ENCODE peak calls at places on chromosomes 1 and 21, in four cellular contexts. C is Caco-2, W is right atrium auricular region, P is right lobe of liver. Z is an unnamed sample.

GRCh38 chr1:171742577-171742922 is 685 bp upstream of the VAMP4 start:
- DNase-seq in C (peak; percentile 38), W (no peak), P (peak; percentile 54), Z (no peak)

GRCh38 chr1:181152892-181153633 is 64.6 kb downstream of the IER5 start:
- DNase-seq in C (no peak), W (peak; percentile 90), P (peak; percentile 63), Z (no peak)

GRCh38 chr1:45348020-45348419 is 7.8 kb upstream of the MUTYH start:
- DNase-seq in C (no peak), W (no peak), P (no peak), Z (no peak)

GRCh38 chr1:63643926-63644325 is 50.7 kb downstream of the PGM1 start:
- DNase-seq in C (no peak), W (no peak), P (peak; percentile 63), Z (no peak)

GRCh38 chr1:214050513-214051401 is 63.0 kb downstream of the PROX1 start:
- DNase-seq in C (peak; percentile 76), W (no peak), P (peak; percentile 93), Z (no peak)

GRCh38 chr1:151855997-151856396 is 2.5 kb upstream of the THEM5 start:
- DNase-seq in C (no peak), W (no peak), P (no peak), Z (no peak)

GRCh38 chr1:2391034-2391384 is 345 bp downstream of the MORN1 start:
- DNase-seq in C (no peak), W (no peak), P (no peak), Z (no peak)

GRCh38 chr21:45142469-45142868 is 68.1 kb downstream of the ADARB1 start:
- DNase-seq in C (no peak), W (peak; percentile 56), P (peak; percentile 42), Z (peak; percentile 79)

GRCh38 chr1:61337981-61338848 is 255.9 kb downstream of the NFIA start:
- DNase-seq in C (peak; percentile 36), W (peak; percentile 87), P (peak; percentile 82), Z (peak; percentile 78)

GRCh38 chr1:187838335-187839293 is 1009.9 kb downstream of the PLA2G4A start:
- DNase-seq in C (no peak), W (no peak), P (no peak), Z (no peak)

GRCh38 chr21:18228060-18228739 is 16.4 kb upstream of the CHODL start:
- DNase-seq in C (no peak), W (no peak), P (no peak), Z (no peak)

GRCh38 chr1:156933136-156933535 is 12.7 kb downstream of the LRRC71 start:
- DNase-seq in C (no peak), W (no peak), P (no peak), Z (no peak)

GRCh38 chr1:38608202-38608864 is 251.2 kb downstream of the RRAGC start:
- DNase-seq in C (no peak), W (no peak), P (no peak), Z (no peak)

GRCh38 chr21:37435120-37435519 is 68.5 kb downstream of the DYRK1A start:
- DNase-seq in C (peak; percentile 60), W (no peak), P (no peak), Z (peak; percentile 93)

GRCh38 chr1:189027509-189027908 is 1450.2 kb downstream of the BRINP3 start:
- DNase-seq in C (no peak), W (no peak), P (no peak), Z (no peak)

GRCh38 chr1:156114919-156115513 is 505 bp downstream of the LMNA start:
- DNase-seq in C (no peak), W (no peak), P (peak; percentile 68), Z (no peak)

GRCh38 chr1:17719874-17720273 is 35.3 kb upstream of the ACTL8 start:
- DNase-seq in C (no peak), W (no peak), P (no peak), Z (no peak)

GRCh38 chr1:170669036-170669435 is 5.1 kb downstream of the PRRX1 start:
- DNase-seq in C (no peak), W (no peak), P (no peak), Z (no peak)

GRCh38 chr1:170668301-170668789 is 4.4 kb downstream of the PRRX1 start:
- DNase-seq in C (no peak), W (no peak), P (no peak), Z (no peak)

GRCh38 chr1:170671629-170671963 is 7.7 kb downstream of the PRRX1 start:
- DNase-seq in C (no peak), W (no peak), P (no peak), Z (no peak)

GRCh38 chr1:170669586-170670332 is 5.8 kb downstream of the PRRX1 start:
- DNase-seq in C (no peak), W (no peak), P (no peak), Z (no peak)

DNA sequence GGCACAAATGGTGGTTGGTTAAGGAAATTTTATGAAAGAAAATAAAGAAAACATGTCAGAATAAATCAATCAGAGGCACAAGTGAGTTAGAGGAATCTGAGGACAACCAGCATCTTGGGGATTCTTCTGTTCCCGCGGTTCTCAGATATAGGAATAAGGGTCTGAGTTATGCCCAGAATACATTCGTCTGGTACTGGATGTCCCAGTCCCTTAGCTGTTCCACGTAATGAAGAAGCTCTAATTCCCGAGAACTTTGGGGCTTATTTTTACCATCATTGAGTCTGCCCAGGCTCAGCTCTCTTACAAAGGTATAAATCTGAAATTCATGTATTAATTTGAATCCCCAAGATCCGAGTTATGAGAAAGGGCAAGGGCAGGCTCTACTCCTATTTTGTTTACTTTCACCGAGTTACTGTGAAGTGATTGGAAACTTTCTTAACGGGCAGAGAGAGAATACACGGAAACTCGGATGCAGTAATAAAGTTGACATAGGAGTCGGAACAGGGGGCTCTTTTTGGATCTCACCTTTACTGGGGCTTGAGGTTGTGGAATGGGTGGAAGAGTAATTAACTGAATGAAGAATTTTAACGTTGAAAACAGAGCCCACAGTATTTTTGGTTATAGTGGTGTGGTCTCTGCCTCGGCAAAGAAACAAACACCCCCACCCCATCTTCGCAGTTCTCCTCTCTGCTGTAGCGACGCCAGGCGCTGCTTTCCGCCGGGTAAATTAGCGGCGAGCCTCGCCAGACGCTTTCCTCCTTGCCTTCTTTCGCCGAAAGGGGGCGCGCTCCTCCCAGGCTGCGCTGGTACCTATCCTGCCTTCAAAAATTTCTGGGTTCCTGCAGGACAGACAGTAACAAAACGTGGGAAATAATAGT is 7.1 kb downstream of the PRRX1 start:
- DNase-seq in C (no peak), W (no peak), P (no peak), Z (no peak)
- TF ChIP-seq CTCF in C (no peak), W (peak; percentile 78), P (peak; percentile 46), Z (peak; percentile 18)

DNA sequence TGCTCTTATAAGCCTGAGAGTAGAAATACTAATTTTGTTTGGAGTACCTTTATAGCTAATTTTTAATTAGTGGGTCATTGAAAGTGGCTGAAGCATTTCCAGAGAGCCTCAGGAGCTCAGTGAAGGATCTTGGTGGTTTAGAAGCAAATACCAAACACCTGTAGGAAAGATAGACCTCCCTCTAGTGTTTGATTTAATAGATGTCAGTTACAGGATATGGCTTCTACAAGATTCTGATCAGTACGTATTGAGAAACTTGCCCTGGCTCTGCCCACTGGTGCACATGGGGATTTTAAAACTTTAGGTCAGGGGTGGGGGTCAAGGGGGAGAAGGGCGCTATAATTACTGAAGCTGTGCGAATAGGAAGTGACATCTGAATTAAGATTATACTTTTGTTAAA is 122.2 kb downstream of the POU2F1 start:
- DNase-seq in C (no peak), W (no peak), P (no peak), Z (no peak)
- TF ChIP-seq CTCF in C (peak; percentile 37), W (peak; percentile 16), P (peak; percentile 36), Z (no peak)

GRCh38 chr1:204623365-204623893 is 62.1 kb downstream of the LRRN2 start:
- DNase-seq in C (peak; percentile 81), W (no peak), P (no peak), Z (peak; percentile 39)

GRCh38 chr1:204624631-204625216 is 60.8 kb downstream of the LRRN2 start:
- DNase-seq in C (peak; percentile 50), W (no peak), P (no peak), Z (no peak)

GRCh38 chr1:204621391-204621790 is 64.1 kb downstream of the LRRN2 start:
- DNase-seq in C (no peak), W (no peak), P (no peak), Z (no peak)

GRCh38 chr1:204621996-204622395 is 63.5 kb downstream of the LRRN2 start:
- DNase-seq in C (no peak), W (no peak), P (no peak), Z (no peak)

DNA sequence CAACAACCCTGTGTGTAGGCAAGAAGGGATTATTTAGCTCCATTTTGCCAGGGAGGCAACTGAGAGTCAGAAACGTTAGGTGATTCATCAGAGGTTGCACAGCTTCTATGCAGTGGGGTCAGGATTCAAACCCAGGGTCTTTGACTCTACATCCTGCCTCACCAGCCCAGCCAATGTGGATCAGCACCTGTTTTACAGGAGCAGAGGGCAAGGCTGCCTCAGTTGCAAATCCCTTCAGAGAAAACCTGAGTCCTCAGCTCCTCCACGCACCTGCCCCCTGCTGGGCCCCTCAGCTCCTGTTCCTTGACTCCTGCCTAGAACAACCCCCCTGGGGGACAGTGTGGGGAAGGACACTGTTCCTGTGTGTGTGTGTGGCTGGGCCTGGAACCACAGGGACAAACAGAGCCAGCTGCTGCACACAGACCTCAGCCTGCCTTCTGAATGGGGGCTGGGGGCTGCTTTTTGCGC is 61.6 kb downstream of the LRRN2 start:
- DNase-seq in C (peak; percentile 65), W (no peak), P (no peak), Z (no peak)
- TF ChIP-seq CTCF in C (peak; percentile 55), W (no peak), P (no peak), Z (peak; percentile 39)

GRCh38 chr1:231206856-231207255 is 34.2 kb upstream of the GNPAT start:
- DNase-seq in C (no peak), W (no peak), P (no peak), Z (no peak)
- TF ChIP-seq CTCF in C (peak; percentile 7), W (no peak), P (no peak), Z (no peak)

DNA sequence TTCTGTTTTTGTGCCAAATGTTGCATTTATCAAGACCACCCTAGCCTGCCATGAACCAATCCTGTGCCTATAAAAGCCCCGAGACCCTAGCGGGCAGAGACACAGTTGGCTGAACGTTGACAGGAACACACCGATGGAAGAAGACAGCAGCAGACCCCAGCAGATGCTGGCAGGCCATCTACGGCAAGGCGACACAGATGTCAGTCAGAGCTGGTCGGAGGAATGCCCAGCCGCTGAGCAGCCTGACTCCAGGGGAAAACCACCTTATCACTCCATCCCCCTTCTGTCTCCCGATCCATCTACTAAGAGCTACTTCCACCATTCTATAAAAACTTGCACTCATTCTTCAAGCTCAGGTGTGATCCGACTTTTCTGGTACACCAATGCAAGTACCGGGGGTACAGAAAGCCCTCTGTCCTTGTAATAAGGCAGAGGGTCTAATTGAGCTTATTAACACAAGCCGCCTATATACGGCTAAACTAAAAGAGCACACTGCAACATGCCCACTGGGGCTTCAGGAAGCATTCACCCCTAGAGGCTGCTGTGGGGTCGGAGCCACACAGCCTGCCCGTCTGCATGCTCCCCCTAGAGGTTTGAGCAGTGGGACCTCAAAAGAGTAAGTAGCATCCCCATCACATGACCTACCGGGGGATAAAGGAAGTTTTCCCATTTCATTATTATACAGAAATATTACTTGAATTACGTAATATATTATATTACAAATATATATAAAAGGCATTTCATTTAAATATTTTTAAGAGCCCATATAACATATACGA is 1156.3 kb upstream of the B3GALT2 start:
- DNase-seq in C (peak; percentile 55), W (no peak), P (no peak), Z (no peak)
- TF ChIP-seq CTCF in C (peak; percentile 73), W (no peak), P (no peak), Z (peak; percentile 24)

GRCh38 chr1:165683848-165684485 is 14.4 kb downstream of the ALDH9A1 start:
- DNase-seq in C (no peak), W (no peak), P (no peak), Z (no peak)

GRCh38 chr1:165686971-165687433 is 11.4 kb downstream of the ALDH9A1 start:
- DNase-seq in C (no peak), W (no peak), P (no peak), Z (no peak)

GRCh38 chr1:165688046-165688445 is 10.3 kb downstream of the ALDH9A1 start:
- DNase-seq in C (no peak), W (no peak), P (no peak), Z (no peak)

GRCh38 chr1:165686121-165686970 is 12.0 kb downstream of the ALDH9A1 start:
- DNase-seq in C (no peak), W (no peak), P (no peak), Z (no peak)
- TF ChIP-seq CTCF in C (peak; percentile 43), W (no peak), P (no peak), Z (no peak)